ENCODE peak calls at places on chromosomes 7 and 10, in seven cellular contexts. P is fibroblast of lung, V is neural progenitor cell, C is neuronal stem cell, O is H9, J is IMR-90, X is PC-3. Y is an unnamed sample.

GRCh38 chr7:69768986-69769595 is 170.8 kb downstream of the AUTS2 start:
- DNase-seq in J (no peak), C (no peak), V (no peak), P (no peak), X (no peak), O (no peak), Y (no peak)

GRCh38 chr10:122435212-122435827 is 19.1 kb upstream of the ARMS2 start:
- DNase-seq in O (no peak), V (peak; percentile 72), C (peak; percentile 8), X (peak; percentile 75), P (peak; percentile 72), J (peak; percentile 55), Y (no peak)

GRCh38 chr7:156640949-156641485 is 443 bp downstream of the RNF32 start:
- DNase-seq in C (no peak), P (no peak), V (no peak), J (peak; percentile 57), O (no peak), X (peak; percentile 47), Y (no peak)

GRCh38 chr10:33015798-33016547 is 57.9 kb upstream of the ITGB1 start:
- DNase-seq in C (no peak), J (peak; percentile 86), P (peak; percentile 23), O (no peak), V (no peak), X (peak; percentile 44), Y (no peak)

GRCh38 chr10:124005091-124005490 is 88.3 kb downstream of the CHST15 start:
- DNase-seq in V (no peak), X (no peak), O (no peak), J (no peak), C (no peak), P (no peak), Y (no peak)

GRCh38 chr10:117298219-117298618 is 57.3 kb downstream of the SLC18A2 start:
- DNase-seq in O (no peak), J (no peak), C (no peak), X (no peak), V (no peak), P (no peak), Y (no peak)

GRCh38 chr10:74249865-74250264 is 98.8 kb downstream of the ADK start:
- DNase-seq in V (no peak), X (no peak), J (peak; percentile 62), C (no peak), O (no peak), P (peak; percentile 17), Y (no peak)

GRCh38 chr7:124765401-124766352 is at the start of gene GPR37:
- DNase-seq in J (peak; percentile 93), V (peak; percentile 84), P (peak; percentile 90), X (peak; percentile 86), O (peak; percentile 95), C (peak; percentile 70), Y (no peak)

GRCh38 chr10:78255796-78256638 is 222.4 kb downstream of the RPS24 start:
- DNase-seq in J (peak; percentile 99), V (no peak), P (peak; percentile 97), X (peak; percentile 100), O (no peak), C (no peak), Y (peak; percentile 49)

GRCh38 chr7:75993689-75994387 is 557 bp downstream of the TMEM120A start:
- DNase-seq in O (peak; percentile 82), J (peak; percentile 38), V (peak; percentile 88), P (peak; percentile 51), X (peak; percentile 31), C (peak; percentile 65), Y (no peak)

GRCh38 chr10:12338981-12339380 is 10.4 kb upstream of the CAMK1D start:
- DNase-seq in X (no peak), P (no peak), C (no peak), J (no peak), V (no peak), O (no peak), Y (no peak)

GRCh38 chr7:157010588-157011332 is at the start of gene MNX1:
- DNase-seq in J (no peak), O (peak; percentile 87), V (peak; percentile 92), X (peak; percentile 75), P (no peak), C (peak; percentile 79), Y (no peak)

GRCh38 chr7:155361363-155361680 is 63.6 kb downstream of the INSIG1 start:
- DNase-seq in V (no peak), X (no peak), J (no peak), P (no peak), C (no peak), O (no peak), Y (no peak)

GRCh38 chr10:12353399-12354027 is 4.2 kb downstream of the CAMK1D start:
- DNase-seq in C (no peak), J (no peak), P (no peak), O (no peak), V (no peak), X (peak; percentile 16), Y (no peak)

GRCh38 chr7:226281-226882 is 34.0 kb downstream of the FAM20C start:
- DNase-seq in P (peak; percentile 73), J (peak; percentile 72), C (no peak), O (no peak), X (peak; percentile 47), V (no peak), Y (no peak)

GRCh38 chr7:123847868-123848267 is 2.9 kb downstream of the HYAL4 start:
- DNase-seq in V (no peak), X (peak; percentile 68), P (no peak), C (no peak), J (no peak), O (no peak), Y (no peak)

GRCh38 chr7:108592633-108593277 is 23.1 kb downstream of the DNAJB9 start:
- DNase-seq in X (peak; percentile 42), O (no peak), C (no peak), P (peak; percentile 51), J (no peak), V (peak; percentile 49), Y (no peak)

GRCh38 chr10:23886355-23886754 is 322.6 kb upstream of the KIAA1217 start:
- DNase-seq in C (peak; percentile 8), V (peak; percentile 50), O (peak; percentile 34), J (no peak), X (peak; percentile 17), P (no peak), Y (no peak)

GRCh38 chr10:23891301-23891700 is 317.6 kb upstream of the KIAA1217 start:
- DNase-seq in X (no peak), V (no peak), O (no peak), C (no peak), J (no peak), P (no peak), Y (no peak)

GRCh38 chr10:23884671-23885070 is 324.3 kb upstream of the KIAA1217 start:
- DNase-seq in P (no peak), C (no peak), V (no peak), O (no peak), J (no peak), X (no peak), Y (no peak)

DNA sequence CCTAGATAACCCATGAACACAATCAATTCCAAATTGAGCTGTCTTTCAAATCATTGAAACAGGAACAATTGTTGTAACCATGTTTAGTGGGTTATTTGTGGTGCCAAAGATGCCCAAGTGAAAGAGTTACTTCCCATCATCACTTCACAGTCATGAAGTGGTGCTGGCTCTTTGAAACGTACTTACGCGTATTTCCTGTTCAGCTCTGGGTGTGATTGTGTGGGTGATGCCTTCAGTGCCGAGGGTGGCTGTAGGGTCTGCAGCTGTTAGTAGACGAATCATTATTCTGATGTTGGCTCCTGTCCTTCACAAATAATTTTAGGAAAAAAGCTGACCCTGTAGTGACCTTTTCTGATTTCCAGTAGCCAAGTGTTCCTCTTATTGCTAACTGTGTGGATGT is 323.1 kb upstream of the KIAA1217 start:
- DNase-seq in P (no peak), V (no peak), J (no peak), C (no peak), X (no peak), O (no peak), Y (no peak)
- H3K4me2 ChIP-seq in P (no peak overlapping the region), V (no peak overlapping the region), J (no peak overlapping the region), C (no peak overlapping the region), X (no peak overlapping the region), O (no peak overlapping the region), Y (no peak overlapping the region)

GRCh38 chr10:46525177-46525823 is 31.2 kb downstream of the GPRIN2 start:
- DNase-seq in V (no peak), X (peak; percentile 84), P (peak; percentile 76), O (no peak), C (no peak), J (peak; percentile 89), Y (peak; percentile 94)
- H2AFZ ChIP-seq in V (no peak overlapping the region), X (peak overlapping the region; percentile 71), P (no peak overlapping the region), O (no peak overlapping the region), C (no peak overlapping the region), J (peak overlapping the region; percentile 83), Y (no peak overlapping the region)

GRCh38 chr7:27895553-27895952 is 155.6 kb downstream of the TAX1BP1 start:
- DNase-seq in X (no peak), J (no peak), P (no peak), C (no peak), O (no peak), V (no peak), Y (no peak)

GRCh38 chr7:27897441-27897847 is 157.5 kb downstream of the TAX1BP1 start:
- DNase-seq in J (no peak), C (no peak), P (no peak), V (no peak), O (no peak), X (no peak), Y (no peak)

GRCh38 chr7:27899601-27900000 is 159.6 kb downstream of the TAX1BP1 start:
- DNase-seq in V (no peak), C (no peak), P (no peak), J (no peak), O (no peak), X (no peak), Y (no peak)

GRCh38 chr7:27898735-27899134 is 158.8 kb downstream of the TAX1BP1 start:
- DNase-seq in J (no peak), O (no peak), P (no peak), C (no peak), V (no peak), X (no peak), Y (no peak)

DNA sequence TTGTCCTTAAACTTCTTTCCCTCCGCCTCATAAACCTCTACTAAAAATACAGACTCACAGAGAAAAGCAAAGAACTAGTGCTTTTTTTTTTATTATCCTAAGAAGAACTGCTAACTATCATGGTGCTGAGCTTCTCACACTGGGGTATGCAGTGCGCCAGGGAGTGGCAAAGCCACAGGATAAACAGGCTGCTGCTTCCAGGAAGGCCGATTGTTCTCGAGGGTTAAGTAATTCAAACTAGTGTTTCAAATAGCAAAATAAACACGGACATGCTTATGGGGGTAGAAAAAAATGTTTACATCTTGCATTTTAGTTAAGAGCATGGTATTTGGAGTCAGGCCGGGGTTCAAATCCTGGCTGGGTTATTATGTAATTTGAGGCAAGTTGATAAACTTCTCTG is 157.0 kb downstream of the TAX1BP1 start:
- DNase-seq in C (no peak), V (no peak), X (no peak), J (peak; percentile 52), P (peak; percentile 26), O (no peak), Y (no peak)
- H3K9ac ChIP-seq in C (no peak overlapping the region), V (no peak overlapping the region), X (no peak overlapping the region), J (no peak overlapping the region), P (no peak overlapping the region), O (no peak overlapping the region), Y (no peak overlapping the region)

DNA sequence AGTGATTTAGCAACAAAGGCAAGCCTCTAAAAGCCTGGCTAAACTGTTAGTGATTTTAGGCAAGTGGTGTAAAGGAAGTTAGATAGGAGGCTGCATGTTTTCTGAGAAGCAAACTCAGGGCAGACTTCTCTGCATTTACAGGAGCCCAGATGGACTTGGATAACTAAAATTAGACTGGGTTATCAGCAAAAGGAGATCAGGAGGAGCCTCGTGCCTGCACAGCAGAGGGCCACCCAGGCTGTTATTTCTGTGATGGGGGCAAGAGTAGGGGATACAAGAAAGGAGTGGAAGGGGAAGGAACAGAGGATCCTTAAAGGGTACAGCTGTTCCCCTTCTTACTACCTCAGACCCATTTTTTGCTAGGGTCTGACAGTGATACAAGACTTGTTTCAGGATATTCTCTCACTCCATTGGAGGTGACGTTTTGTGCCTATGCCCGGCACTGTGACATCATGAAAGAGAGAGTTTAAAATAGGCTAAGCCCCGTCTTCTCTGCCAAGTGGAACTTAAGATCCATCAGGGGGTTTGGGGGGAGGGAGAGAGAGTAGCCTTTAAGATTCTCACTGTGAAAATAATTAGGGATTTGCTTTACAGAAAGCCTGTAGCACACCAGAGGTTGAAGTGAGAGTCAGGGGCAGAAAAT is 49.5 kb upstream of the PDCD4 start:
- DNase-seq in P (no peak), V (peak; percentile 36), O (no peak), C (no peak), X (no peak), J (no peak), Y (no peak)
- H3K4me2 ChIP-seq in P (no peak overlapping the region), V (peak overlapping the region; percentile 69), O (no peak overlapping the region), C (no peak overlapping the region), X (no peak overlapping the region), J (no peak overlapping the region), Y (no peak overlapping the region)